ENCODE peak calls at places on chromosome 10, in four cellular contexts. L is stomach, N is HCT116, G is fibroblast of lung. R is an unnamed sample.

GRCh38 chr10:113882240-113882639 is 27.8 kb downstream of the NHLRC2 start:
- DNase-seq in G (no peak), L (no peak), N (no peak), R (no peak)

GRCh38 chr10:124320778-124321432 is 97.8 kb downstream of the OAT start:
- DNase-seq in L (no peak), N (no peak), G (no peak), R (no peak)

GRCh38 chr10:34305189-34305588 is 509.9 kb downstream of the PARD3 start:
- DNase-seq in L (no peak), N (no peak), G (no peak), R (peak; percentile 24)

GRCh38 chr10:56383806-56384205 is 22.7 kb upstream of the ZWINT start:
- DNase-seq in N (no peak), L (no peak), G (no peak), R (no peak)

GRCh38 chr10:72062832-72063702 is 25.3 kb downstream of the SPOCK2 start:
- DNase-seq in N (no peak), L (no peak), G (no peak), R (no peak)

GRCh38 chr10:3526721-3527120 is 258.3 kb downstream of the KLF6 start:
- DNase-seq in N (no peak), G (peak; percentile 91), L (no peak), R (no peak)

GRCh38 chr10:128723631-128724205 is 597.5 kb upstream of the MKI67 start:
- DNase-seq in N (no peak), L (no peak), G (no peak), R (no peak)

GRCh38 chr10:11488126-11488525 is 123.3 kb downstream of the USP6NL start:
- DNase-seq in L (no peak), G (peak; percentile 33), N (no peak), R (no peak)

GRCh38 chr10:15369642-15370211 is 1.4 kb downstream of the FAM171A1 start:
- DNase-seq in G (no peak), L (no peak), N (no peak), R (peak; percentile 21)

GRCh38 chr10:110724116-110724701 is 80.1 kb downstream of the RBM20 start:
- DNase-seq in N (no peak), L (no peak), G (no peak), R (no peak)

GRCh38 chr10:93248583-93249227 is 175.0 kb downstream of the CYP26A1 start:
- DNase-seq in G (no peak), L (no peak), N (no peak), R (no peak)

GRCh38 chr10:32190890-32191491 is 134.8 kb upstream of the KIF5B start:
- DNase-seq in L (no peak), N (peak; percentile 19), G (peak; percentile 57), R (peak; percentile 56)

GRCh38 chr10:59817806-59818205 is 64.6 kb upstream of the MRLN start:
- DNase-seq in G (no peak), N (no peak), L (no peak), R (no peak)

GRCh38 chr10:13062813-13063212 is 37.1 kb upstream of the OPTN start:
- DNase-seq in L (no peak), N (no peak), G (no peak), R (no peak)

GRCh38 chr10:123808873-123809272 is 82.7 kb downstream of the CPXM2 start:
- DNase-seq in G (no peak), L (no peak), N (peak; percentile 21), R (no peak)

GRCh38 chr10:18164771-18165361 is 24.6 kb downstream of the CACNB2 start:
- DNase-seq in L (no peak), G (peak; percentile 98), N (no peak), R (no peak)

GRCh38 chr10:90179696-90180407 is 478.5 kb downstream of the KIF20B start:
- DNase-seq in L (no peak), G (peak; percentile 99), N (peak; percentile 43), R (no peak)

GRCh38 chr10:117135480-117136140 is 2.5 kb downstream of the VAX1 start:
- DNase-seq in N (no peak), L (no peak), G (no peak), R (no peak)

GRCh38 chr10:88702848-88703597 is 3.0 kb upstream of the LIPK start:
- DNase-seq in G (no peak), L (peak; percentile 37), N (peak; percentile 89), R (peak; percentile 94)

GRCh38 chr10:92419740-92420553 is 129.0 kb downstream of the MARCHF5 start:
- DNase-seq in N (no peak), G (peak; percentile 62), L (peak; percentile 52), R (peak; percentile 48)

GRCh38 chr10:24305551-24306506 is 96.9 kb downstream of the KIAA1217 start:
- DNase-seq in L (no peak), G (peak; percentile 59), N (no peak), R (no peak)

GRCh38 chr10:3287566-3288445 is 115.2 kb upstream of the PITRM1 start:
- DNase-seq in L (no peak), N (peak; percentile 26), G (no peak), R (peak; percentile 89)

GRCh38 chr10:96410296-96410695 is 51.5 kb upstream of the OPALIN start:
- DNase-seq in N (no peak), G (no peak), L (no peak), R (no peak)

GRCh38 chr10:100109670-100110069 is 28.0 kb upstream of the CPN1 start:
- DNase-seq in N (peak; percentile 28), L (no peak), G (no peak), R (no peak)

GRCh38 chr10:93462881-93463280 is 19.3 kb downstream of the MYOF start:
- DNase-seq in G (peak; percentile 46), N (no peak), L (no peak), R (no peak)

GRCh38 chr10:31153692-31154091 is 122.0 kb upstream of the ZNF438 start:
- DNase-seq in G (no peak), N (no peak), L (no peak), R (no peak)

GRCh38 chr10:50550291-50550839 is 73.4 kb downstream of the SGMS1 start:
- DNase-seq in G (no peak), L (peak; percentile 67), N (no peak), R (peak; percentile 90)

GRCh38 chr10:30055094-30055701 is 4.2 kb downstream of the JCAD start:
- DNase-seq in L (no peak), G (peak; percentile 31), N (no peak), R (no peak)

GRCh38 chr10:62025134-62025794 is 123.8 kb downstream of the ARID5B start:
- DNase-seq in N (no peak), G (no peak), L (no peak), R (no peak)

GRCh38 chr10:62023289-62023688 is 121.8 kb downstream of the ARID5B start:
- DNase-seq in N (no peak), G (no peak), L (no peak), R (no peak)

GRCh38 chr10:62024026-62024701 is 122.7 kb downstream of the ARID5B start:
- DNase-seq in L (no peak), N (no peak), G (no peak), R (peak; percentile 82)

GRCh38 chr10:62027841-62028501 is 126.5 kb downstream of the ARID5B start:
- DNase-seq in L (no peak), N (no peak), G (peak; percentile 46), R (no peak)

GRCh38 chr10:62025901-62026879 is 124.7 kb downstream of the ARID5B start:
- DNase-seq in N (no peak), G (no peak), L (no peak), R (no peak)
- H3K4me3 ChIP-seq in N (no peak overlapping the region), G (no peak overlapping the region), L (no peak overlapping the region), R (no peak overlapping the region)

GRCh38 chr10:86401588-86402282 is 35.1 kb upstream of the GRID1 start:
- DNase-seq in L (no peak), N (no peak), G (no peak), R (peak; percentile 61)
- H3K4me3 ChIP-seq in L (peak overlapping the region; percentile 82), N (peak overlapping the region; percentile 64), G (no peak overlapping the region), R (peak overlapping the region; percentile 68)

DNA sequence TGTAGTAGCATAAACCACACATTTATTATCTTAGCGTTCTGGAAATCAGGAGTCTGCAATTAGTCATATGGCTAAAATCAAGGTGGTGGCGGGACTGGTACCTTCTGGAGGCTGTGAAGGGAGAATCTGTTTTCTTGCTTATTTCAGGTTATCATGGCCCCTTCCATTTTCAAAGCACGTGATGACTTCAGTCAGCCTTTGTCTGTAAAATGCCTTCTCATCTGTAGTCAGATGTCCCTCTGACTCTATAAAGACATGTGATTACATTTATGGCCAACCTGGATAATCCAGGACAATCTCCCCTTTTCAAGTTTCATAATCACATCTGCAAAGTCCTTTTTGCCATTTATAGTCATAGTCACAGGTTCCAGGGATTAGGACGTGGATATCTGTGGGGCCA is 15.5 kb upstream of the ZNF248 start:
- DNase-seq in N (no peak), L (no peak), G (no peak), R (no peak)
- H3K4me3 ChIP-seq in N (no peak overlapping the region), L (no peak overlapping the region), G (no peak overlapping the region), R (no peak overlapping the region)

GRCh38 chr10:786666-787512 is 97.4 kb upstream of the DIP2C start:
- DNase-seq in G (no peak), N (no peak), L (peak; percentile 24), R (no peak)

GRCh38 chr10:785539-786214 is 96.2 kb upstream of the DIP2C start:
- DNase-seq in L (peak; percentile 17), N (no peak), G (no peak), R (no peak)

GRCh38 chr10:782751-783648 is 93.5 kb upstream of the DIP2C start:
- DNase-seq in G (no peak), N (no peak), L (peak; percentile 24), R (no peak)

GRCh38 chr10:784759-785538 is 95.5 kb upstream of the DIP2C start:
- DNase-seq in L (peak; percentile 69), G (peak; percentile 77), N (peak; percentile 58), R (peak; percentile 39)

GRCh38 chr10:784377-784758 is 94.9 kb upstream of the DIP2C start:
- DNase-seq in N (peak; percentile 16), G (no peak), L (peak; percentile 25), R (no peak)
- H3K4me3 ChIP-seq in N (peak overlapping the region; percentile 35), G (peak overlapping the region; percentile 31), L (peak overlapping the region; percentile 46), R (no peak overlapping the region)

GRCh38 chr10:20105236-20105635 is 289.0 kb downstream of the PLXDC2 start:
- DNase-seq in N (no peak), L (no peak), G (peak; percentile 58), R (peak; percentile 47)

GRCh38 chr10:20105931-20106330 is 289.7 kb downstream of the PLXDC2 start:
- DNase-seq in N (no peak), L (no peak), G (peak; percentile 54), R (no peak)

GRCh38 chr10:20115929-20116328 is 299.7 kb downstream of the PLXDC2 start:
- DNase-seq in N (no peak), G (no peak), L (no peak), R (no peak)

GRCh38 chr10:20114179-20114578 is 297.9 kb downstream of the PLXDC2 start:
- DNase-seq in N (no peak), L (no peak), G (no peak), R (no peak)

DNA sequence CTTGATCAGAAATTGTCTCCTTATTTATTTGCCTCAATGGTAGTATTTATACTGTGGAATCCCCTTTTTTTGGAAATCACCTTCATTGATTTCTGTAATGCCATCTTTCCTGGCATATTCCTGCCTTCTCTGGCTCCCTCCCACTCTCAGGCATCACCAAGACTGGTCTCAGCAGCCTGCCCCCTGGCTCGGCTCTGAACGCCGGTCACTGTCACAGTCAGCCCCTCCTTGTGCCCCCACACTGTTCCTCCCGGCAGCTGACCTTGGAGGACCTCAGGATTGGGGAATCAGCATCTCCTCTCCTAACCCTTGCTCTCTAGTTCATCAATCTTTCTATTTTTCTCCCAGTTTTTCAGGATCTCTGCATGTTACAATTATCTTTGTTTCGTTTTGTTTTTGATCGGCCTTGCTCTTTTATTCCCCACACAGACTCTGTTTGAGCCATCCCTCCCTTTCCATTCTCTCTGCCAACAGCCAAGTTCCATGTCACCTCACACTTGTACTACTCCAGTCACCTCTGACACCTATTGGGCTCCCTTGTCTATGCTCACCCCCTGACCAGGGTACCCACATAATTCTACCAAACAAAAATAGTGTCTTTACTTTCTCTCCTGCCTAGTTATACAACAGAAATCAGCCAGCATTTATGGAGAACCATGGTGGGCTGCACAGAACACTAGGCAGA is 294.3 kb downstream of the PLXDC2 start:
- DNase-seq in N (no peak), G (no peak), L (no peak), R (no peak)
- H3K4me3 ChIP-seq in N (no peak overlapping the region), G (peak overlapping the region; percentile 18), L (no peak overlapping the region), R (no peak overlapping the region)